ENCODE peak calls at places on chromosomes 4 and X, in four cellular contexts. U, Z, Q and T are unnamed samples.

GRCh38 chr4:38669233-38669632 is 5.2 kb downstream of the KLF3 start:
- DNase-seq in U (no peak), Z (peak), Q (no peak), T (no peak)

GRCh38 chr4:36394352-36394903 is 113.0 kb downstream of the DTHD1 start:
- DNase-seq in U (peak), Z (no peak), Q (peak), T (no peak)

GRCh38 chr4:2248044-2248780 is 6.3 kb upstream of the HAUS3 start:
- DNase-seq in U (no peak), Z (no peak), Q (no peak), T (no peak)

GRCh38 chrX:39815621-39816020 is 282.1 kb downstream of the BCOR start:
- DNase-seq in U (no peak), Z (peak), Q (no peak), T (no peak)

GRCh38 chr4:73883306-73883705 is 14.1 kb downstream of the CXCL1 start:
- DNase-seq in U (no peak), Z (no peak), Q (no peak), T (no peak)

GRCh38 chrX:133749370-133749769 is 236.0 kb downstream of the GPC3 start:
- DNase-seq in U (no peak), Z (no peak), Q (no peak), T (no peak)

GRCh38 chr4:106312377-106312776 is 3.6 kb downstream of the TBCK start:
- DNase-seq in U (no peak), Z (no peak), Q (no peak), T (no peak)

GRCh38 chrX:357035-357692 is 29.5 kb downstream of the PPP2R3B start:
- DNase-seq in U (no peak), Z (no peak), Q (no peak), T (no peak)

GRCh38 chr4:48891028-48891619 is 15.4 kb downstream of the OCIAD2 start:
- DNase-seq in U (no peak), Z (no peak), Q (no peak), T (no peak)

GRCh38 chr4:128528793-128529553 is 241.4 kb upstream of the PGRMC2 start:
- DNase-seq in U (peak), Z (no peak), Q (no peak), T (peak)

GRCh38 chrX:69093960-69094935 is 71.0 kb downstream of the PJA1 start:
- DNase-seq in U (peak), Z (peak), Q (no peak), T (peak)

GRCh38 chrX:13226214-13226613 is 93.6 kb downstream of the ATXN3L start:
- DNase-seq in U (no peak), Z (no peak), Q (no peak), T (no peak)

GRCh38 chr4:144171697-144172096 is 31.2 kb upstream of the GYPA start:
- DNase-seq in U (no peak), Z (no peak), Q (no peak), T (no peak)

GRCh38 chrX:13418126-13419091 is 98.6 kb upstream of the ATXN3L start:
- DNase-seq in U (no peak), Z (no peak), Q (no peak), T (no peak)

GRCh38 chr4:181761130-181761529 is 482.1 kb upstream of the TENM3 start:
- DNase-seq in U (no peak), Z (no peak), Q (no peak), T (no peak)

GRCh38 chr4:85520765-85521749 is 46.1 kb downstream of the ARHGAP24 start:
- DNase-seq in U (no peak), Z (no peak), Q (no peak), T (no peak)

GRCh38 chrX:110210417-110211139 is 107.3 kb downstream of the AMMECR1 start:
- DNase-seq in U (peak), Z (no peak), Q (no peak), T (no peak)

GRCh38 chr4:183097251-183098079 is 1.6 kb upstream of the WWC2 start:
- DNase-seq in U (no peak), Z (no peak), Q (no peak), T (no peak)

GRCh38 chr4:141425124-141425523 is 204.4 kb downstream of the ZNF330 start:
- DNase-seq in U (no peak), Z (no peak), Q (no peak), T (no peak)

GRCh38 chrX:44382871-44383270 is 39.4 kb upstream of the EFHC2 start:
- DNase-seq in U (no peak), Z (no peak), Q (no peak), T (no peak)

GRCh38 chr4:2673157-2673556 is 83.0 kb downstream of the TNIP2 start:
- DNase-seq in U (peak), Z (peak), Q (no peak), T (no peak)

GRCh38 chrX:132031867-132032266 is 8.8 kb downstream of the STK26 start:
- DNase-seq in U (no peak), Z (no peak), Q (no peak), T (no peak)

GRCh38 chrX:103384672-103385071 is 8.3 kb downstream of the BEX3 start:
- DNase-seq in U (no peak), Z (no peak), Q (no peak), T (no peak)
- TF ChIP-seq BRCA1 in U (no peak), Z (no peak), Q (no peak), T (no peak)

GRCh38 chr4:123386608-123387007 is 10.0 kb upstream of the SPRY1 start:
- DNase-seq in U (no peak), Z (no peak), Q (no peak), T (no peak)
- TF ChIP-seq BRCA1 in U (no peak), Z (no peak), Q (no peak), T (no peak)

GRCh38 chrX:19869195-19869594 is 18.2 kb downstream of the SH3KBP1 start:
- DNase-seq in U (no peak), Z (no peak), Q (no peak), T (no peak)
- TF ChIP-seq BRCA1 in U (no peak), Z (no peak), Q (no peak), T (no peak)

GRCh38 chr4:156941940-156942548 is 29.6 kb downstream of the PDGFC start:
- DNase-seq in U (peak), Z (no peak), Q (no peak), T (peak)

GRCh38 chr4:156939801-156940200 is 31.8 kb downstream of the PDGFC start:
- DNase-seq in U (no peak), Z (no peak), Q (no peak), T (no peak)

GRCh38 chr4:156934259-156934635 is 37.4 kb downstream of the PDGFC start:
- DNase-seq in U (no peak), Z (no peak), Q (no peak), T (no peak)

GRCh38 chr4:156942991-156943390 is 28.6 kb downstream of the PDGFC start:
- DNase-seq in U (no peak), Z (no peak), Q (no peak), T (no peak)

GRCh38 chr4:156939151-156939550 is 32.4 kb downstream of the PDGFC start:
- DNase-seq in U (no peak), Z (no peak), Q (no peak), T (no peak)
- TF ChIP-seq BRCA1 in U (no peak), Z (no peak), Q (no peak), T (no peak)

GRCh38 chrX:3346436-3347329 is at the start of gene MXRA5:
- DNase-seq in U (no peak), Z (no peak), Q (no peak), T (peak)
- TF ChIP-seq BRCA1 in U (no peak), Z (no peak), Q (no peak), T (no peak)

GRCh38 chr4:104365618-104366017 is 129.1 kb downstream of the CXXC4 start:
- DNase-seq in U (no peak), Z (no peak), Q (no peak), T (no peak)
- TF ChIP-seq BRCA1 in U (no peak), Z (no peak), Q (no peak), T (no peak)

GRCh38 chrX:71910526-71911022 is at the start of gene NHSL2:
- DNase-seq in U (no peak), Z (no peak), Q (no peak), T (no peak)
- TF ChIP-seq BRCA1 in U (no peak), Z (no peak), Q (no peak), T (no peak)